ENCODE peak calls at places on chromosomes 3 and 15, in six cellular contexts. X, P, E, J, N and L are unnamed samples.

GRCh38 chr3:140441006-140441405 is 236.9 kb upstream of the TRIM42 start:
- DNase-seq in P (no peak), E (no peak), J (no peak), N (no peak), X (no peak), L (no peak)

GRCh38 chr3:136861890-136862610 is at the start of gene NCK1:
- DNase-seq in N (peak), P (peak), E (peak), J (peak), X (peak), L (peak)

GRCh38 chr3:115141018-115141757 is 5.9 kb downstream of the ZBTB20 start:
- DNase-seq in E (no peak), N (no peak), J (no peak), X (no peak), P (no peak), L (no peak)

GRCh38 chr3:13518516-13519351 is 30.2 kb upstream of the FBLN2 start:
- DNase-seq in J (no peak), X (no peak), P (peak), N (no peak), E (peak), L (no peak)

GRCh38 chr3:63278171-63278999 is at the start of gene SYNPR:
- DNase-seq in X (no peak), J (no peak), N (no peak), E (no peak), P (no peak), L (no peak)

GRCh38 chr3:136457793-136458192 is 207.7 kb downstream of the PCCB start:
- DNase-seq in X (no peak), J (no peak), E (no peak), P (no peak), N (no peak), L (no peak)

GRCh38 chr3:150000631-150001030 is 29.9 kb upstream of the PFN2 start:
- DNase-seq in J (no peak), E (no peak), N (no peak), X (no peak), P (no peak), L (no peak)

GRCh38 chr3:134978658-134979057 is 183.6 kb downstream of the EPHB1 start:
- DNase-seq in E (no peak), N (no peak), P (no peak), J (no peak), X (no peak), L (no peak)

GRCh38 chr15:45307230-45307924 is 55.3 kb downstream of the SLC28A2 start:
- DNase-seq in X (no peak), N (no peak), E (no peak), J (peak), P (no peak), L (no peak)

GRCh38 chr3:197597335-197597734 is 41.6 kb upstream of the BDH1 start:
- DNase-seq in J (no peak), N (no peak), P (no peak), E (no peak), X (no peak), L (no peak)

GRCh38 chr3:14461748-14462324 is 59.4 kb downstream of the SLC6A6 start:
- DNase-seq in E (no peak), J (peak), P (no peak), X (peak), N (peak), L (no peak)

GRCh38 chr3:122510878-122511481 is 3.8 kb downstream of the KPNA1 start:
- DNase-seq in E (no peak), X (no peak), N (no peak), P (no peak), J (no peak), L (no peak)

GRCh38 chr15:89783111-89783860 is 7.2 kb downstream of the MESP2 start:
- DNase-seq in P (no peak), X (no peak), E (no peak), J (no peak), N (no peak), L (no peak)

GRCh38 chr3:141556034-141556433 is 69.2 kb downstream of the RASA2 start:
- DNase-seq in J (no peak), E (no peak), N (no peak), X (no peak), P (no peak), L (no peak)

GRCh38 chr15:83446904-83447708 is at the start of gene SH3GL3:
- DNase-seq in P (peak), J (no peak), X (peak), N (peak), E (peak), L (peak)

GRCh38 chr15:70355275-70355795 is 257.6 kb upstream of the TLE3 start:
- DNase-seq in J (no peak), P (no peak), N (no peak), E (no peak), X (no peak), L (no peak)

GRCh38 chr3:114550155-114550554 is 256.3 kb downstream of the TIGIT start:
- DNase-seq in N (no peak), J (no peak), E (no peak), X (no peak), P (no peak), L (no peak)

GRCh38 chr3:51173518-51174271 is 211.4 kb upstream of the MANF start:
- DNase-seq in X (no peak), J (no peak), P (no peak), E (no peak), N (no peak), L (no peak)

GRCh38 chr15:91950631-91951384 is 97.3 kb downstream of the SLCO3A1 start:
- DNase-seq in N (no peak), E (no peak), J (no peak), P (no peak), X (no peak), L (no peak)

GRCh38 chr3:8506611-8507061 is 5.0 kb downstream of the LMCD1 start:
- DNase-seq in N (no peak), J (no peak), P (no peak), E (no peak), X (no peak), L (no peak)

GRCh38 chr15:75033809-75034208 is 10.4 kb downstream of the PPCDC start:
- DNase-seq in X (no peak), E (no peak), P (no peak), J (no peak), N (no peak), L (no peak)
- TF ChIP-seq CTCF in X (no peak), E (no peak), P (no peak), J (no peak), N (no peak), L (no peak)

DNA sequence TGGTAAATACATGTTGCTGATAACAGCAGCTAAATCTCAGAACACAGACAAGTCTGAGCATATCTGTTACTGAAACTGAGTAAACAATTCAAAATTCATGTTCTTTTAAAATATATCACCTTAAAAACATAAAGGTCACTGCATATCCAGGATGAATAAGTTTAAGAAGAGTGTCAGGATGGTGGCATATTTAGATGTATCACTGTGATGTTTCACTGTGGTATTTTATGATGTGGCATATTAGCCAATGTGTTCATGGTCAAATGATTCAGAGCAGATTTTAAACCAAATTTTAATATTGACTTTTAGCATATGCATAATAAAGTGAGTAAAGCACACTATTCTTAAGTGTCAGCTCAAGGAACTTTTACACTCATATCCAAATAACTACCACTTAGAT is 346.4 kb upstream of the DPPA4 start:
- DNase-seq in J (no peak), X (no peak), N (no peak), E (no peak), P (no peak), L (no peak)
- TF ChIP-seq CTCF in J (no peak), X (no peak), N (no peak), E (no peak), P (no peak), L (no peak)

GRCh38 chr3:58331593-58332152 is 1.0 kb upstream of the PXK start:
- DNase-seq in P (no peak), J (no peak), E (no peak), X (no peak), N (no peak), L (no peak)

GRCh38 chr3:58334013-58334321 is 1.3 kb downstream of the PXK start:
- DNase-seq in N (no peak), J (no peak), X (no peak), E (no peak), P (no peak), L (no peak)

GRCh38 chr3:58332575-58333179 is at the start of gene PXK:
- DNase-seq in N (peak), E (peak), P (peak), X (peak), J (peak), L (peak)

GRCh38 chr3:58335432-58335947 is 2.8 kb downstream of the PXK start:
- DNase-seq in E (no peak), J (no peak), P (no peak), N (no peak), X (no peak), L (no peak)

GRCh38 chr3:58333206-58334012 is 717 bp downstream of the PXK start:
- DNase-seq in P (peak), X (no peak), N (peak), E (no peak), J (peak), L (no peak)
- TF ChIP-seq CTCF in P (peak), X (no peak), N (no peak), E (no peak), J (peak), L (no peak)

GRCh38 chr3:119530418-119530817 is 29.0 kb downstream of the CD80 start:
- DNase-seq in J (no peak), X (no peak), P (no peak), N (no peak), E (no peak), L (no peak)

GRCh38 chr3:119529883-119530282 is 29.5 kb downstream of the CD80 start:
- DNase-seq in E (no peak), X (no peak), P (no peak), N (no peak), J (no peak), L (no peak)

GRCh38 chr3:119527731-119528130 is 29.4 kb downstream of the TIMMDC1 start:
- DNase-seq in E (no peak), J (no peak), P (no peak), X (no peak), N (no peak), L (no peak)

DNA sequence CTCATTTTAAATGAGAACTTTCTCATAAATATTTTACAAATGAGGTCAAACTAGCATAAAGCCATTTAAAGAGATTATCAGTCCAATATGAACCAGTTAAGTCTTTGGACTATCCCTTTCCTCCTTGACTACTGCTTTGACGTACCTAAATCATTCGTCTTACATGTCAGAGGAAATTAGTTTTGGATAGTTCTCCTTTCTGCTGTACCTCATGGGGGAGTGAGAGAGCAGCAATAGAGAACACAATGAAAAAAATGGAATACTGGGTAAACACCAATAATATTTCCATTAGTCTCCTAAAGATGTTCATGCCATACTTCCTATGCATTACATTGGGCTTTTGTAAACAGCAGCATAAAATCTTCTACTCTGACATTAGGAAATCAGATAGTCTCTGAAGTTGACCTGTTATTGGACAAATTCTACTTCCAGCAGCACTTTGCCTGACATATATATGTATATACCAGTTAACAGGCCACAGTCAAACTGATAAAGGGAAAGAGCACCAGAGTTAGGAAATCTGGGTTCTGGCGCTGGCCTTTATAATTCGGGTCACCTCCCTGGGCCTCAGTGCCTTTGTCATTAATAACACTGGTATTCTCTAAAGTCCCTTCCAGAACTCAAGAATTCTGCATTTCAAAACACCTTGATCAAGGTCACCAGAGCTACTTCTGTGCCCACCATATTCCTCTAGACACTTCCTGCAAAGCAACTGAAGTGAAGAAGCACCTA is 26.8 kb downstream of the TIMMDC1 start:
- DNase-seq in X (no peak), E (no peak), N (no peak), P (no peak), J (no peak), L (no peak)
- TF ChIP-seq CTCF in X (peak), E (no peak), N (no peak), P (peak), J (peak), L (peak)

GRCh38 chr3:86695752-86696151 is 295.2 kb downstream of the VGLL3 start:
- DNase-seq in X (no peak), J (no peak), N (no peak), E (no peak), P (no peak), L (no peak)
- TF ChIP-seq CTCF in X (no peak), J (no peak), N (no peak), E (no peak), P (no peak), L (no peak)

DNA sequence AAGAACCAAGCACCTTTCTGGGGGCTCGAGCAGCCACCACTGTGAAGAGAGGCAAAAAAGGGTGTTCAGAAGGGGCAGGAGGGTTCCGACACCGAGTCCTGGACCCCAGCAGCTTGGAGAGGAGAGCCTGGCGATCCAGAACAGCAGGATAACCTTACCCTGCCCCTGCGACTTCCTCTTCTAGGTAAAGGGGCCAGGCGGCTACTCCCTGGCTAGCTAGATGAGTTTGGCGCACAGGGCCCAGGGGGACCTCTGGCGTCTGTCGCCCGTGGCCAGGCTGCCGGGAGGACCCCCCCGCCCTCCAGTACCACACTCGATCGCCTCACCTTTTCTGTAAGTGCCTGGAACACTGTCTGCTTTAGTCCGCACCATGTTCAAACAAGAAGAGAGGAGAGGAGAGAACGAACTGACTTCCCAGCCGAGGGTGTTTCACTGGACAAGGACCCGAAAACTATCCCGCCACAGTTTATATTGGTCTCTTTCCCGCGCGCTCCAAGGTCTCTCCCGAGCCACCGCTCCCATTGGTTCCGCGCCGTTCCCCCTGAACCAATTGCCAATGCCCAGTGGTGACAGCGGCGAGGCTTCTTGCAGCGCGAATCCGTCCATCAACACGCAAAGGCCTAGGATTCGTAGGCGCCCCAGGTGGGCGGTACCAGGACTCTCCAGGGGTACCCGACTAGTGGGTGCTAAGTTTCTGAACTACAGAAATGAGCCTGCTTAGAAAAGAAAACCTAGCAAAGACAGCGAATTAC is at the start of gene PCLAF:
- DNase-seq in P (peak), X (peak), E (peak), N (peak), J (peak), L (peak)
- TF ChIP-seq CTCF in P (no peak), X (no peak), E (no peak), N (no peak), J (no peak), L (no peak)

GRCh38 chr3:33044676-33045075 is 52.3 kb downstream of the GLB1 start:
- DNase-seq in P (no peak), X (no peak), E (no peak), N (no peak), J (no peak), L (no peak)

GRCh38 chr3:33050084-33050653 is 46.8 kb downstream of the GLB1 start:
- DNase-seq in J (no peak), X (no peak), E (no peak), P (no peak), N (no peak), L (no peak)

GRCh38 chr3:33046521-33046920 is 50.4 kb downstream of the GLB1 start:
- DNase-seq in X (no peak), E (no peak), P (no peak), N (no peak), J (no peak), L (no peak)

GRCh38 chr3:33052671-33053070 is 44.3 kb downstream of the GLB1 start:
- DNase-seq in J (no peak), X (no peak), P (no peak), N (no peak), E (no peak), L (no peak)

DNA sequence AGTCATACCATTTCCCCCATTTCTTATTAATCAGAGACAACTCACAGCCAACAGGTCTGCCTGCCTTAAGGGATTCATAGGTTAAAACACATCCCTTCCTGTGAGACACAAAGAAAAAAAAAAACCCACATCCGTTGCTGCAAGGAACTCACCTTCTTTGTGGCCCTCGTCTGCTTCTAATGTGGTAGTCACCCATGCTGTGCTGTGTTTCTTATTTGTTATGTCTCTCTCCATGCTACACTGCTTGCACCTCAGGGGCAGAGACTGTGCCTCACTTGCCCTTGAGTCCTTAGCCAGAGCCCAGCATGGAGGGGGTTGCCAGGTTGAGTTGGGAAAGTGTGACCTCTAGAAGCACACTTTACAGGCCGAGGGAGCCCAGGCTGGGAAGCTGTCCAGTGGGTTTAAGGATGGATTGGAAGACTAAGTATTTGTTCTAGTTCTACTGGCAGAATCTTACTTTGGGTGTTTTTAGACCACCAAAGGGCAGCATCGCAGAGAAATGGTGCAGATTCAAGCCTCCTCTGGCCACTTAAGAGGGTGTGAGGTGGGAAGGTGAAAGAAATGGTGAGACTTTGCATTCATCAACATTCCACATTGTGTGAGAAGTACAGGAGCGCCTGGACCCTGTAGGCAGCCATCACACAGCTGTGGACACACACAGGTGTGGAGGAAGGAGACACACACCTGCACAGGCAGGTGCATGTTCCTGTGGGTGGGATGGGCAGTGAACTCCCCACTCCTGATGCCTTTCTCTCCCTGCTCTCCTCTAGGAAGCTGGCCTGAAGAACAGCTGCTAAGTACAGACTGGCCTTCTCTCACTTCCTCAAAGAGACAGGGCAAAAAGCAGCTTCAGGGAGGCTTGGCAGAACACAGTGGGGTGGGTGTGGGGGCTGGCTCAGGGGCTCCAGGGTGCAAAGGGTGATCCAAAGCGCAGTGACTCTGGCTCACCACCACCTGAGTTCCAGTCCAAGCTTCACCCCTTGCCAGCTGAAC is 48.8 kb downstream of the GLB1 start:
- DNase-seq in P (no peak), N (no peak), E (no peak), X (no peak), J (no peak), L (no peak)
- TF ChIP-seq CTCF in P (no peak), N (no peak), E (no peak), X (no peak), J (no peak), L (no peak)

GRCh38 chr15:67064607-67065530 is 533 bp upstream of the SMAD3 start:
- DNase-seq in P (no peak), N (peak), X (no peak), E (no peak), J (peak), L (no peak)
- TF ChIP-seq CTCF in P (no peak), N (peak), X (no peak), E (no peak), J (no peak), L (no peak)